ENCODE peak calls at places on chromosomes 16 and 17, in seven cellular contexts. C is heart left ventricle, J is esophagus squamous epithelium, X is Caco-2, U is endothelial cell, E is fibroblast of the aortic adventitia, K is breast epithelium. Z is an unnamed sample.
A peak's percentile ranks its signal among the peaks of the same experiment; 100 is the strongest.

GRCh38 chr17:44414394-44415155 is 25.1 kb upstream of the ITGA2B start:
- DNase-seq in X (no peak), C (no peak), J (no peak), U (no peak), E (no peak), K (no peak), Z (no peak)

GRCh38 chr17:78995022-78995760 is 14.4 kb downstream of the CANT1 start:
- DNase-seq in X (no peak), J (no peak), E (no peak), K (no peak), U (no peak), C (no peak), Z (no peak)

GRCh38 chr17:36943250-36944220 is 5.2 kb upstream of the AATF start:
- DNase-seq in C (no peak), X (no peak), J (no peak), U (no peak), K (no peak), E (peak; percentile 22), Z (no peak)

GRCh38 chr17:36198831-36199465 is 2.4 kb upstream of the CCL3L1 start:
- DNase-seq in K (no peak), C (no peak), E (no peak), U (no peak), J (no peak), X (no peak), Z (peak; percentile 78)

GRCh38 chr16:27198451-27199234 is 4.7 kb upstream of the KDM8 start:
- DNase-seq in K (no peak), E (no peak), J (no peak), X (no peak), C (no peak), U (no peak), Z (no peak)

GRCh38 chr16:85697441-85697840 is 8.7 kb upstream of the GINS2 start:
- DNase-seq in K (no peak), C (no peak), X (no peak), E (no peak), J (no peak), U (no peak), Z (no peak)

GRCh38 chr17:65941500-65941899 is 250.4 kb downstream of the CEP112 start:
- DNase-seq in E (no peak), C (no peak), X (no peak), J (no peak), U (no peak), K (no peak), Z (no peak)

GRCh38 chr16:56087636-56088035 is 103.7 kb upstream of the GNAO1 start:
- DNase-seq in U (no peak), C (no peak), X (no peak), E (no peak), K (no peak), J (no peak), Z (no peak)

GRCh38 chr16:2429771-2430663 is 770 bp downstream of the CCNF start:
- DNase-seq in J (no peak), U (peak; percentile 44), X (no peak), C (no peak), E (peak; percentile 16), K (no peak), Z (no peak)

GRCh38 chr17:61463068-61463980 is 11.1 kb downstream of the TBX4 start:
- DNase-seq in X (peak; percentile 77), J (no peak), U (no peak), E (no peak), K (no peak), C (no peak), Z (no peak)

GRCh38 chr17:64118452-64118979 is 11.4 kb downstream of the ERN1 start:
- DNase-seq in C (peak; percentile 30), K (no peak), X (no peak), J (no peak), E (peak; percentile 83), U (no peak), Z (peak; percentile 38)

GRCh38 chr17:79695293-79696158 is 35.2 kb upstream of the ENPP7 start:
- DNase-seq in J (no peak), X (no peak), K (peak; percentile 29), U (no peak), E (peak; percentile 77), C (peak; percentile 54), Z (peak; percentile 90)

GRCh38 chr17:40331743-40332641 is 23.0 kb downstream of the RARA start:
- DNase-seq in U (no peak), E (peak; percentile 93), C (peak; percentile 93), K (peak; percentile 89), J (no peak), X (no peak), Z (peak; percentile 94)

GRCh38 chr16:87626401-87626800 is 24.1 kb downstream of the JPH3 start:
- DNase-seq in U (no peak), E (no peak), X (no peak), C (no peak), K (no peak), J (no peak), Z (no peak)

GRCh38 chr16:88754912-88755744 is 29.9 kb downstream of the PIEZO1 start:
- DNase-seq in U (peak; percentile 44), X (no peak), C (no peak), E (no peak), J (no peak), K (no peak), Z (no peak)
- TF ChIP-seq CTCF in U (peak; percentile 11), X (no peak), C (no peak), E (no peak), J (peak; percentile 35), K (no peak), Z (peak; percentile 52)

GRCh38 chr17:81865358-81865732 is 5.0 kb upstream of the P4HB start:
- DNase-seq in J (no peak), X (no peak), K (no peak), E (no peak), C (no peak), U (no peak), Z (no peak)

GRCh38 chr17:81867123-81867951 is 3.8 kb downstream of the ARHGDIA start:
- DNase-seq in U (no peak), C (no peak), E (peak; percentile 63), X (peak; percentile 77), J (no peak), K (no peak), Z (no peak)

GRCh38 chr17:81865733-81866439 is 5.3 kb downstream of the ARHGDIA start:
- DNase-seq in U (no peak), K (no peak), X (no peak), E (peak; percentile 27), C (no peak), J (no peak), Z (no peak)

GRCh38 chr17:81867952-81868673 is 3.0 kb downstream of the ARHGDIA start:
- DNase-seq in X (peak; percentile 64), U (no peak), E (peak; percentile 23), K (no peak), J (no peak), C (no peak), Z (no peak)

DNA sequence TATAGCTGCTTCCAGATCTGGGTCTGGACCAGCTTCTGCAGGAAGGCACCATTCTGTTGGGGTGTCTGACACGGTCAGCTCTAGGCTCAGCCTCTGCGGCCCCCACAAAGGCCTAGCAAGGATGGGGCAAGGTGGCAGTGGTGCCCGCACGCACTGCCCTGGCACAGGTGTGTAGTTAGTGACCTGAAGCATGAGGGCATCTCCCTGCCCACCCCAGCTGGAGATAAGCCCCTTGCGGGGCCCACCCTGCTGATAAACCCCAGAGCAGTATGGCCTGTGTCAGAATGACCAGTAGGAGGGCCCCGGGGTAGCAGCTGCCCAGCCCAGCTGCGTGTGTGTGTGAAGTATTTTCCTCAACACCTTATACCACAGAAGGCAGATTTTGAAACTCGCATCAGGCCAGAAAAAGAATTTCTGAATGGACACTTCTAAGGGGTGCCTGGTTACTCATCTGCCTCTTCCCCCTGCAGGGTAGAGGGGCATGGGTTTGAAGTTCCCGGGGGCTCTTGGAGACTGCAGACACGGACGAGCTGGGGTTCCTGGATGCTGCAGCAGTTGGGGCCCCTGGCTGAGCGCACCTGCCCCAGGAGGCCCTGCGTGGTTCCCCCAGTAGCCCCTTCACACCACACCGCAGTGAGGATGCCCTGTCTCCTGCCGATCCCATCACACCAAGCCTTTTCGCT is 4.6 kb downstream of the ARHGDIA start:
- DNase-seq in E (peak; percentile 27), J (no peak), U (no peak), K (no peak), C (no peak), X (no peak), Z (no peak)
- TF ChIP-seq CTCF in E (no peak), J (no peak), U (no peak), K (no peak), C (no peak), X (no peak), Z (no peak)

DNA sequence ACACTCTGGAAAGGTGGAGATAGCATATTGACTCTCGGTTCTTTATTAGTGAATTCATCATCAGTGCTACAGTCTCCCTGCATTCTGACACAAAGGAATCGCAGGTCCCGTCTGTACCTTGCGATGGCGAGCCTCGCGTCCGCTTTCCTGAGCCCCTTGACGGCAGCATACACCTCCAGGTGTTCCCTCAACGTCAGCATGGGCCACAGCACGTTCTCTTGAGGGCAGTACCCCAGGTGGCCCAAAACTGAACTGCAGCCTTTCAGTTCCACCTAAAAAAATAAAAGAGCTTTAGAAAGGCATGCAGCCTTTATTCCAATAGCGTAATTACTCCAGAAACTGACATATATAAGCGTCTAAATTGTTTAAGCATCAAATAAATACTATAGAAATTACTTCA is 24.2 kb upstream of the ABCA9 start:
- DNase-seq in X (peak; percentile 37), E (no peak), C (no peak), K (no peak), J (no peak), U (peak; percentile 21), Z (no peak)
- TF ChIP-seq CTCF in X (peak; percentile 61), E (peak; percentile 45), C (peak; percentile 24), K (no peak), J (peak; percentile 33), U (peak; percentile 86), Z (peak; percentile 28)

GRCh38 chr17:70629902-70630301 is 460.6 kb downstream of the KCNJ2 start:
- DNase-seq in E (peak; percentile 17), K (no peak), X (no peak), J (no peak), U (no peak), C (no peak), Z (no peak)
- TF ChIP-seq CTCF in E (no peak), K (peak; percentile 15), X (no peak), J (peak; percentile 57), U (no peak), C (peak; percentile 25), Z (peak; percentile 39)

Z was measured in osteocyte.